ENCODE peak calls at places on chromosomes 4 and X, in eight cellular contexts. M is CD8-positive, alpha-beta T cell; R is hippocampal formation; Z is NT2/D1; O is iris pigment epithelial cell; D is hypothalamus; Y is stimulated activated naive CD8-positive, alpha-beta T cell treated with anti-CD3 and anti-CD28 coated beads, Interleukin-15, Interleukin-2, amounts not matched to agents 100 U/mL and 50 U/mL, for 24 hours; W is IMR-90. H is an unnamed sample.

GRCh38 chr4:175470141-175470540 is 341.9 kb downstream of the GPM6A start:
- DNase-seq in M (no peak), R (no peak), Z (no peak), O (peak; percentile 70), D (no peak), Y (no peak), W (peak; percentile 15), H (no peak)

GRCh38 chrX:96372313-96373046 is 312.2 kb upstream of the DIAPH2 start:
- DNase-seq in M (no peak), R (peak; percentile 0), Z (peak; percentile 20), O (peak; percentile 63), D (no peak), Y (no peak), W (peak; percentile 70), H (no peak)

GRCh38 chrX:64206556-64207162 is 1.2 kb upstream of the AMER1 start:
- DNase-seq in M (no peak), R (no peak), Z (no peak), O (no peak), D (peak; percentile 8), Y (no peak), W (peak; percentile 55), H (no peak)

GRCh38 chr4:65661469-65661868 is 8.8 kb downstream of the EPHA5 start:
- DNase-seq in M (no peak), R (no peak), Z (no peak), O (no peak), D (no peak), Y (no peak), W (no peak), H (no peak)

GRCh38 chrX:39619182-39620009 is 478.4 kb downstream of the BCOR start:
- DNase-seq in M (no peak), R (no peak), Z (no peak), O (peak; percentile 36), D (no peak), Y (no peak), W (no peak), H (no peak)

GRCh38 chrX:47143894-47144625 is 442 bp downstream of the NDUFB11 start:
- DNase-seq in M (peak; percentile 22), R (peak; percentile 81), Z (no peak), O (peak; percentile 19), D (peak; percentile 52), Y (peak; percentile 26), W (peak; percentile 16), H (peak; percentile 37)

GRCh38 chr4:2248044-2248780 is 6.3 kb upstream of the HAUS3 start:
- DNase-seq in M (no peak), R (no peak), Z (no peak), O (no peak), D (no peak), Y (peak; percentile 2), W (no peak), H (no peak)

GRCh38 chrX:41921492-41922124 is 1.7 kb downstream of the CASK start:
- DNase-seq in M (no peak), R (no peak), Z (no peak), O (peak; percentile 67), D (no peak), Y (no peak), W (peak; percentile 37), H (no peak)

GRCh38 chr4:5571646-5572045 is 136.7 kb downstream of the EVC2 start:
- DNase-seq in M (no peak), R (no peak), Z (no peak), O (no peak), D (no peak), Y (no peak), W (no peak), H (no peak)

GRCh38 chr4:185383451-185383850 is 12.3 kb downstream of the LRP2BP start:
- DNase-seq in M (no peak), R (no peak), Z (no peak), O (no peak), D (no peak), Y (no peak), W (no peak), H (no peak)

GRCh38 chr4:147096667-147097604 is 151.3 kb upstream of the TTC29 start:
- DNase-seq in M (no peak), R (no peak), Z (no peak), O (peak; percentile 64), D (no peak), Y (no peak), W (peak; percentile 69), H (no peak)

GRCh38 chr4:176014583-176015108 is 51.0 kb upstream of the WDR17 start:
- DNase-seq in M (no peak), R (no peak), Z (no peak), O (no peak), D (no peak), Y (no peak), W (no peak), H (no peak)

GRCh38 chr4:166655705-166656104 is 578.6 kb downstream of the SPOCK3 start:
- DNase-seq in M (no peak), R (no peak), Z (no peak), O (no peak), D (no peak), Y (no peak), W (no peak), H (no peak)

GRCh38 chrX:23952984-23953907 is 45.4 kb downstream of the CXorf58 start:
- DNase-seq in M (peak; percentile 23), R (no peak), Z (peak; percentile 6), O (peak; percentile 7), D (peak; percentile 1), Y (peak; percentile 30), W (no peak), H (peak; percentile 26)

GRCh38 chr4:828641-829271 is 2.8 kb upstream of the CPLX1 start:
- DNase-seq in M (no peak), R (no peak), Z (no peak), O (no peak), D (no peak), Y (no peak), W (no peak), H (no peak)

GRCh38 chrX:12975670-12975965 is 708 bp downstream of the TMSB4X start:
- DNase-seq in M (no peak), R (no peak), Z (no peak), O (no peak), D (no peak), Y (no peak), W (no peak), H (no peak)

GRCh38 chrX:38618152-38618551 is 56.8 kb downstream of the TSPAN7 start:
- DNase-seq in M (no peak), R (no peak), Z (no peak), O (no peak), D (no peak), Y (no peak), W (no peak), H (no peak)

GRCh38 chr4:39353478-39354177 is 12.5 kb downstream of the RFC1 start:
- DNase-seq in M (no peak), R (no peak), Z (no peak), O (peak; percentile 73), D (no peak), Y (no peak), W (peak; percentile 39), H (peak; percentile 52)

GRCh38 chrX:135512508-135513139 is 7.8 kb upstream of the INTS6L start:
- DNase-seq in M (no peak), R (no peak), Z (no peak), O (no peak), D (no peak), Y (no peak), W (no peak), H (no peak)